ENCODE peak calls at places on chromosomes 11 and 22, in five cellular contexts. A is retinal pigment epithelial cell, T is tibial nerve, W is cardiac muscle cell, J is tibial artery. S is an unnamed sample.

GRCh38 chr11:73308963-73309960 is 1.2 kb downstream of the ARHGEF17 start:
- DNase-seq in T (peak), J (peak), A (peak), W (peak), S (peak)

GRCh38 chr11:32385998-32386397 is 49.3 kb downstream of the WT1 start:
- DNase-seq in T (no peak), J (no peak), A (no peak), W (peak), S (peak)

GRCh38 chr11:1546077-1546535 is 26.0 kb downstream of the DUSP8 start:
- DNase-seq in J (no peak), A (no peak), W (no peak), T (no peak), S (no peak)

GRCh38 chr22:47795477-47796127 is 1033.2 kb downstream of the TBC1D22A start:
- DNase-seq in W (no peak), J (no peak), T (no peak), A (no peak), S (no peak)

GRCh38 chr11:27570542-27570941 is 64.0 kb upstream of the LIN7C start:
- DNase-seq in T (no peak), A (no peak), J (no peak), W (no peak), S (no peak)

GRCh38 chr11:129117595-129118350 is 74.4 kb downstream of the ARHGAP32 start:
- DNase-seq in A (peak), J (no peak), T (peak), W (peak), S (peak)

GRCh38 chr11:100687032-100687629 is at the start of gene ARHGAP42:
- DNase-seq in J (peak), A (no peak), T (peak), W (peak), S (peak)

GRCh38 chr11:69290791-69291190 is 3.2 kb upstream of the MYEOV start:
- DNase-seq in T (no peak), J (no peak), A (no peak), W (no peak), S (no peak)

GRCh38 chr22:27752771-27753170 is 48.8 kb downstream of the MN1 start:
- DNase-seq in T (no peak), W (no peak), A (peak), J (peak), S (no peak)

GRCh38 chr11:18768472-18768901 is 23.1 kb downstream of the PTPN5 start:
- DNase-seq in T (no peak), W (no peak), A (no peak), J (no peak), S (no peak)

GRCh38 chr11:129639300-129639699 is 176.3 kb upstream of the TMEM45B start:
- DNase-seq in W (no peak), A (peak), J (no peak), T (no peak), S (no peak)

GRCh38 chr22:48943567-48944432 is 883.9 kb downstream of the BRD1 start:
- DNase-seq in A (no peak), J (peak), W (peak), T (no peak), S (no peak)

GRCh38 chr11:68962527-68963250 is 18.1 kb downstream of the MRGPRD start:
- DNase-seq in T (no peak), J (peak), W (no peak), A (no peak), S (no peak)

GRCh38 chr11:73597340-73597955 is 464 bp downstream of the FAM168A start:
- DNase-seq in J (no peak), A (no peak), W (no peak), T (no peak), S (peak)

GRCh38 chr11:1148752-1149180 is 9.0 kb upstream of the MUC5AC start:
- DNase-seq in A (no peak), W (no peak), T (no peak), J (peak), S (no peak)

GRCh38 chr22:42408815-42409529 is 23.2 kb downstream of the NFAM1 start:
- DNase-seq in W (no peak), A (no peak), T (no peak), J (no peak), S (no peak)

GRCh38 chr11:26849009-26849408 is 127.1 kb upstream of the SLC5A12 start:
- DNase-seq in J (peak), A (no peak), W (no peak), T (peak), S (peak)

GRCh38 chr22:23067691-23068090 is 2.6 kb upstream of the GNAZ start:
- DNase-seq in T (no peak), J (no peak), A (no peak), W (no peak), S (no peak)

GRCh38 chr11:14645985-14646900 is 2.6 kb downstream of the PDE3B start:
- DNase-seq in W (no peak), T (no peak), A (no peak), J (no peak), S (no peak)
- H3K4me3 ChIP-seq in W (peak), T (no peak), A (no peak), J (no peak), S (no peak)

GRCh38 chr22:31139066-31139465 is 1.2 kb downstream of the PLA2G3 start:
- DNase-seq in A (no peak), J (no peak), W (no peak), T (no peak), S (no peak)

GRCh38 chr22:31139866-31140716 is at the start of gene PLA2G3:
- DNase-seq in J (no peak), T (no peak), W (peak), A (peak), S (peak)

GRCh38 chr22:31137721-31138120 is 2.6 kb downstream of the PLA2G3 start:
- DNase-seq in W (no peak), T (no peak), J (no peak), A (no peak), S (peak)

GRCh38 chr22:31136711-31137110 is 3.6 kb downstream of the PLA2G3 start:
- DNase-seq in T (no peak), W (no peak), J (no peak), A (no peak), S (no peak)

DNA sequence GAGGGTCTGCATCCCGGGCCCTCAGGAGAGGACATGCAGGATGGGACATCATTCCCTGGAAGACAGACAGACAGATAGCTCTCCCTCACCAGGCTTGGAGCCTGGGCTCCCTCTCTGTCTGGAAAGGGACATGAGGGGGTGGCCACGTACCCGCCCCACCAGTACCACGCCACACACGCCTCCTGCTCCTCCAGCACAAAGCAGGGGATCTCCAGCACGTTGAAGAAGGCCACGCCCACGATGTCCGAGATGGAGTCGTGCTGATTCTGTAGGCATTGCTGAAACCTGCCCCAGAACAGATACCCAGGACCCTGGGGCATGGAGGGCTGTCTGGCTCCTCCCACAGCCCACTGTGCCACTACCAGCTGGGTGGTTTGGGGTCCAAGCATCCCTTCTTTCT is 2.2 kb downstream of the PLA2G3 start:
- DNase-seq in T (no peak), A (no peak), W (no peak), J (no peak), S (no peak)
- H3K4me3 ChIP-seq in T (no peak), A (no peak), W (no peak), J (no peak), S (no peak)

DNA sequence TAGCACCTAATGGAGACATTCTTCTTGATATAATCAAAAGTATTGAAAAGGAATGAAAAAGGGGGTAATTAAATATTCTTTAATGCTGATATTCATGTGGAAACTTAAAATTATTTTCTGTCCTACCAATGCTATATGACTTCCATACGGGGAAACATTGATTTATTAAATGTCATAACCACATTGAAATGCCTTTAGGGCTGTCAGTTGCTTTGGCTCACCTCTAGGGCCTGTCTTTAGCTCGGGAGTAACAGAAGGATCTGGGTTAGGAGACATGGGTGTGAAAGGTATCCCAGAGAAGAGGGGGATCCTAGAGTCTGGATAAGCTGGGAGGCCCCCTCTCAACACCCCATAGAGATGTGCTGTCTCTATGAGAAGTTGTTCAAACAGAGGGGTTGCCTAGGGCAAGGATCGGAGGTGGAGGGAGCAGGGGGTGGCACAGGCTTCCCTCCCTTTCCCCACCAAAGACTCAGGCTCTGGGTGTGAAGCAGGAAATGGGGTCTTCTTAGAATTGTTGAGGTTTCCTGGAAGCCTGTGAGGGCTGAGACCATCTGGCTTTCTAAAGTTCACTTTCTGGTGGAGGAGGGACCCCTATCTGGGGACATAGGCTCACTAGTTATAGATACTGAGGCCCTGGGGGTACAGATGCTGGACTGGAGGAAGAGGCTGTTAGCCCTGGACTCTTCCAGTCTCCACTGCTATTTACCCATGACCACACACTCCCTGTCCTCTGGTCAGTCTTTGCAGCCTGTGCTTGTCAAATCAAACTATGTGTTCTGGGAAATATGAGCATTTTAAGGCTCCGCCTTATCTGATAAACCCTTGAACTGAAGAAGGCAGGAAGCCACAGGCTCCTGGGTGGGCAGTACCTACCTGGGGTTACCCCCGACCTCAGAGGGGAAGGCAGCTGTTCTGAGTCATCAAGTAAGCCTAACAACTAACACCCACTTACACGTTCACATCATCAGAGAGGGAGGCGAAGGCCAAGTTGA is 55.8 kb upstream of the RRAS2 start:
- DNase-seq in J (no peak), T (no peak), A (no peak), W (no peak), S (no peak)
- H3K4me3 ChIP-seq in J (no peak), T (no peak), A (no peak), W (no peak), S (no peak)

DNA sequence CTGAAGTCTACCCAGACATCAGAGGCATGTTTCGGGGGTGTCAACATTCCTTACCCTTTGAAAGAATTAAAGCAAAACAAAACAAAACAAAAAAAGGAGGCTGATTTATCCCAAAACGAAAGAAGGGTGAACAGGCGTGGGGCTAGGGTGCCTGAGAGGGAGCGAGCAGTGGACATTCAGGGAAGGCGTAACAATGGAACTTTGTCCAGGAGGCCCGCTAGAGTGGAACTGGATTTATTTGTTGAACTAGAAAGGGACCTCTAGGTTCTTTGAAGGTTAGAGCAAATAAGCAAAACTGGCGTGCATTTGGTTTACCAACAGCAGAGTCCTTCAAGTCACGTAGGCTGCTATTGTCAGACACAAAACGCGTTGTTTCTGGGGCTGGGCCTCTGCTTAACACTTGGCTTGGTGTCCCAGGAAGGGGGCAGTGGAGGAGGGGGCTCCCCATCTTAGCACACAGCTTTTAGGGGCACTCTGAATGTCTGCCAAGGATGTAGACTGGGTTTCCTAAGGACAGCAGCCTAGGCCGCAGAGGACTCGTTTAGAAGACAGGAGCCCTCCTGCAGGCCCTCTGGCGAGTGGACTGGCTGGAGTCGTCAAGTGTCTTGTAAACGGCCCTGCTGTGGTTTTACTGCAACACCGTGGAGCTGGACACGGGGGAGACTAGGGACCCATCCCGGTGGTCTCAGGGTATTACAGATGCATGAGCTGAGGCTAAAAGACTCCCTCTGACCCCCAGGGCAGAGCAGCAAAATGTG is 203.7 kb upstream of the SORL1-AS1 start:
- DNase-seq in T (peak), W (no peak), A (no peak), J (no peak), S (peak)
- H3K4me3 ChIP-seq in T (peak), W (no peak), A (peak), J (peak), S (no peak)